ENCODE peak calls at places on chromosome X, in six cellular contexts. V, N, F, E, J and H are unnamed samples. For H3K4me1 and H3K36me3, the result is how much of the 10 kb centered on the place peaks cover.

GRCh38 chrX:100410083-100410590 is at the start of gene PCDH19:
- DNase-seq in J (peak), N (no peak), F (no peak), E (peak), V (peak), H (peak)

GRCh38 chrX:118807151-118808017 is 16.2 kb upstream of the ZCCHC12 start:
- DNase-seq in V (peak), E (peak), F (peak), J (no peak), N (no peak), H (peak)

GRCh38 chrX:111039606-111040005 is 56.4 kb upstream of the PAK3 start:
- DNase-seq in J (no peak), E (no peak), N (no peak), F (no peak), V (no peak), H (no peak)

GRCh38 chrX:53312946-53313745 is 31.8 kb upstream of the IQSEC2 start:
- DNase-seq in N (peak), V (peak), E (peak), J (peak), F (peak), H (peak)

GRCh38 chrX:39856472-39857121 is 241.2 kb downstream of the BCOR start:
- DNase-seq in F (no peak), J (no peak), N (no peak), E (no peak), V (no peak), H (no peak)

GRCh38 chrX:259692-260355 is 21.4 kb upstream of the PLCXD1 start:
- DNase-seq in F (no peak), V (no peak), N (no peak), E (no peak), J (no peak), H (peak)

GRCh38 chrX:19888419-19888879 is 1.0 kb upstream of the SH3KBP1 start:
- DNase-seq in E (peak), F (peak), V (peak), J (no peak), N (no peak), H (peak)

GRCh38 chrX:54045563-54046228 is 1.4 kb upstream of the PHF8 start:
- DNase-seq in N (no peak), V (no peak), E (no peak), F (no peak), J (no peak), H (no peak)

GRCh38 chrX:121504148-121504547 is 456.7 kb downstream of the GLUD2 start:
- DNase-seq in N (no peak), J (no peak), E (no peak), F (no peak), V (no peak), H (no peak)

GRCh38 chrX:33156152-33156726 is 55.1 kb downstream of the DMD start:
- DNase-seq in V (no peak), E (no peak), F (no peak), J (no peak), N (no peak), H (no peak)

GRCh38 chrX:153582896-153583295 is 16.0 kb downstream of the CCNQ start:
- DNase-seq in V (no peak), J (no peak), N (no peak), F (no peak), E (no peak), H (no peak)

GRCh38 chrX:12890467-12890866 is 16.0 kb upstream of the TLR8 start:
- DNase-seq in F (no peak), E (no peak), J (no peak), V (no peak), N (no peak), H (no peak)

GRCh38 chrX:104013158-104013557 is 350 bp downstream of the H2BW1 start:
- DNase-seq in E (no peak), V (no peak), F (no peak), J (no peak), N (no peak), H (no peak)

GRCh38 chrX:29478336-29479069 is 736.9 kb upstream of the MAGEB2 start:
- DNase-seq in V (no peak), N (no peak), F (peak), J (peak), E (no peak), H (no peak)

GRCh38 chrX:65196758-65197371 is 220.6 kb upstream of the ZC4H2 start:
- DNase-seq in F (no peak), N (no peak), E (no peak), V (no peak), J (peak), H (peak)

GRCh38 chrX:52034211-52034610 is 34.8 kb downstream of the MAGED4B start:
- DNase-seq in J (no peak), V (no peak), F (no peak), E (no peak), N (no peak), H (no peak)

GRCh38 chrX:134431894-134432293 is 28.1 kb upstream of the HPRT1 start:
- DNase-seq in E (no peak), V (no peak), F (no peak), N (no peak), J (no peak), H (no peak)

GRCh38 chrX:2889045-2889605 is 40.0 kb downstream of the ARSD start:
- DNase-seq in E (no peak), N (no peak), F (no peak), J (no peak), V (no peak), H (no peak)

GRCh38 chrX:50888884-50889283 is 21.7 kb upstream of the BMP15 start:
- DNase-seq in J (no peak), V (no peak), F (no peak), E (no peak), N (no peak), H (no peak)

GRCh38 chrX:71100581-71101505 is 5.2 kb downstream of the FOXO4 start:
- DNase-seq in E (no peak), N (no peak), F (no peak), V (no peak), J (no peak), H (no peak)
- H3K4me1 ChIP-seq in E (under half), N (under half), F (under half), V (under half), J (under half), H (under half)

DNA sequence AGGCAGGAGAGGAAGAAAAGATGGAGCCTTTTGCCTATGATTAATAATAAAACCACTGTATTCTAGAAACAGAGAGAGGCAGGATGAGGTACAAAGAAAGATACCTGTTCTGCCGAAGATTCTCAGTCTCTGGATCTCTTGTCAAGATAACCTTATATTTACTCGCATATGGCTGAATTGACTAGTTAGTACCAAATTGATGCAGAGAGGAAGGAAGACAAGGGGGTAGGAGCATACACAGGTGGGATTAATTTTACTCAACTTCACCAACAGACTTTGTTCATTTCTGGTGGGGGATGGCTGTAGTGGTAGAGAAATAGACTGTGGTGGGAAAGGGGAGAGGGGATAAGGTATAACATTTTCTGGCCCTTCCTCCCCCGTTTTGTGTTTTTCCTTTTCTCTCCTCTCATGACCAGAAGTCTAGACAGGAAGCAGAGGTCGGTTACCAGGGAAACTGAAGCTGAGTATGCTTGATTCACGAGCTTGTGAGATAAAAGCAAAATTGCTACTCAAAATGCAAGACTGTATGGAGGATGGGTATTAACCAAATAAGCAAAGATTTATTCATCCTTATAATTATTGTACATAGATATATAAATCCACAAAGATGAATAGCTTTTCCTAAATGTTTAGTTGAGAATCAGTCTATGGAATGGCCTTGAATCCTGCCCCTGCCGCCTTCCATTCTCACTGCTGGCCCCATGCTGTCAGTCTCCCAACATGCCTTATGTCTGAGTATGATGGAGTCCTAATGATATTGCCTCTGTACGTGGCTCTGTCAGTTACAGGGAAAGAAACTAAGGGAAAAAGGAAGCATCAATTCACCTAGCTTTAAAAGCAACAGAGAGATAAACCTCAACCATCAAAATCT is 17.8 kb upstream of the PAGE2B start:
- DNase-seq in J (no peak), N (no peak), E (no peak), F (no peak), V (no peak), H (no peak)
- H3K4me3 ChIP-seq in J (no peak), N (peak), E (peak), F (no peak), V (no peak), H (no peak)

GRCh38 chrX:17567821-17568220 is 169.5 kb upstream of the SCML1 start:
- DNase-seq in E (no peak), V (peak), J (no peak), F (no peak), N (no peak), H (no peak)
- H3K36me3 ChIP-seq in E (under half), V (under half), J (under half), F (under half), N (under half), H (under half)

GRCh38 chrX:128007882-128008281 is 44.3 kb downstream of the ACTRT1 start:
- DNase-seq in V (no peak), F (no peak), E (no peak), N (no peak), J (no peak), H (no peak)

GRCh38 chrX:128012015-128012414 is 40.2 kb downstream of the ACTRT1 start:
- DNase-seq in V (no peak), E (no peak), F (no peak), N (no peak), J (no peak), H (no peak)
- H3K4me1 ChIP-seq in V (under half), E (under half), F (under half), N (under half), J (under half), H (under half)

GRCh38 chrX:106611323-106611681 is 476 bp upstream of the RADX start:
- DNase-seq in J (no peak), E (no peak), V (no peak), F (no peak), N (no peak), H (no peak)
- H3K4me3 ChIP-seq in J (peak), E (peak), V (peak), F (peak), N (peak), H (peak)

DNA sequence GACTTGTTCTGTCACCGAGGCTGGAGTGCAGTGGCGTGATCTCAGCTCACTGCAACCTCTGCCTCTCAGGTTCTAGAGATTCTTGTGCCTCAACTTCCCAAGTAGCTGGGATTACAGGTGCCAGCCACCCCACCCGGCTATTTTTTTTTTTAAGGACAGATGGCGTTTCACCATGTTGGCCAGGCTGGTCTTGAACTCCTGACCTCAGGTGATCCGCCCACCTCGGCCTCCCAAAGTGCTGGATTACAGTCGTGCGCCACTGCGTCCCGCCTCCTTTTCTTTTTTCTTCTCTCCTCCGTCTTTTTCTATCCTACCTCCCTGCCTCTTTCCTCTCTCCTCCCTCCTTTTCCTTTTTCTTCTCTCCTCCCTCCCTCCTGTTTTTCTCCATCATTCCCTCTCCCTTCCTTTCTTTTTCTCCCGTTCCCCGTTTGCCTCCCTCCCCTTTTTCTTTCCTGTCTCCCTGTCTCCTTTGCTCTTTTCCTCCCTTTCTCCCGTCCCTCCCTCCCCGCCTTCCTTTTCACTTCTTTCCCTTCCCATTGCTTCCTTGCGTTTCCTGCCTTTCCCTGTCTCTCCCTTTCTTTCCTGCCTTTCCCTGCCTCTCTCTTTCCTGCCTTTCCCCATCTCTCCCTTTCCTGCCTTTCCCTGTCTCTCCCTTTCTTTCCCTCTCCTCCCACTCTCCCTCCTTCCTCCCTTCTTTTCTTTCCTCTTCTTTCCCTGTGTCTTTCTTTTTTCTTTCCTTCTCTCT is 2.1 kb upstream of the SLC25A6 start:
- DNase-seq in N (no peak), F (no peak), V (no peak), J (no peak), E (no peak), H (no peak)
- H3K36me3 ChIP-seq in N (under half), F (under half), V (under half), J (under half), E (under half), H (under half)

DNA sequence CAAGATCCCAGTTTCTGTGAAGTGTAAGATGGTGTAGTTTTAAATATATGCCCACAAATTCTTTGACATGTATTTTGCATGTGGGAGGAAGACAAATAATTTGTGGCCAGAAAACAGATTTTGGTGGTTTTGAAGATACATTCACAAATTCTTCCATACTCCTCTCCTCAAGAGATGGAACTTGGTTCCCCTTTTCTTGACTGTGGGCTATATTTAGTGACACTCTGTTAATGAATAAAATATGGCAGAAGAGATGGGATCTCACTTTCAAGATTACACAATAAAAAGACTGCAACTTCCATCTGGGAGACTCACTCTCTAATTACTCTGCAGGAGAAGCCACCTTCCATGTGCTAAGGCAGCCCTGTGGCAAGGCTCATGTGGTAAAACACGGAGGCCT is 133.5 kb upstream of the S100G start:
- DNase-seq in V (no peak), E (no peak), N (no peak), J (no peak), F (no peak), H (no peak)
- H3K4me1 ChIP-seq in V (under half), E (under half), N (under half), J (under half), F (under half), H (under half)

DNA sequence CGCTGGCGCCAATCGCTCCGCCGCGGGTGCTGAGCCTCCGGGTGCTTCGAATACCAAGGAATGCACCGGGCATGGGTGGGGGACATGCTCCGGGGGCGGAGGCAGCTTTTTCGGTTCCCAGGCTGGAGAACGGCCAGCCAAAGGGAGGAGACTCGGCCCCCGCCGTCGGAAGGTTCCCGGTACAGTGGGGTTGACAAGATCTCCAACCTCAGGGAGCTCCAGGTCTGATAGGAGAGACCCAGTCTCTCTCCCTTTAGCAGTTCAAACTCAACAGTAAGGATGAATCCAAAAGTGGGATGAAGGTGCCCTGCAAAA is 29.1 kb upstream of the BCORL1 start:
- DNase-seq in N (no peak), F (no peak), E (no peak), J (no peak), V (no peak), H (no peak)
- H3K4me3 ChIP-seq in N (peak), F (no peak), E (peak), J (peak), V (peak), H (no peak)

DNA sequence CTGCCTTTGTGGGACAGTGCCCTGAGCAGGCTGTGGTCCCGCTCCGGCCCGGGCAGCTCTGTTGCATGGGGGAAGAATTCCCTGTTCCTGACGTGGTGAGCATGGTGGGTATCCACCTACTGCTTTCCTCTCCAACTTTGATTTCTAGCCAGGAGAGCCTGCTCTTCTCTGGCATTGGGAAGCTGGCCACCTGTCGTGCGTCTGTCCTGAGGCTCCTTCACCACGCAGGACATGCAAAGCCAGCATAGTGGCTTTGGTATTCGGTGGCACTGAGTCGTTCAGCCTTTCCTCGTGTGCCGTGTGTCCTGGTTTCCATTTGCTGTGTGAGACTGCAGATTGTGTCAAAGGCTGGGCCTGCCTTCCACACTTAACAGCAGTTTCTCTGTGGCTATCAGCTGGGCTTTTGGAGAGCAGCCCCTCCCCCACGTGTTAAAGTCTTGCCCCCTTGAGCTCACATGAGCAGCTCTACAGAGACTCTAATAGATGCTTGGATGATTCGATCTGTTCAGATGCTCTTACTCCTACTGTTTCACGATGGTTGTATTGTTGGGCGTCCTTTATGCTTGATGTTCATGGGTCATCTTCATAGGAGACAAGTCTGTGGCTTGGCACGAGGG is 46.4 kb upstream of the CLCN4 start:
- DNase-seq in E (no peak), F (no peak), J (no peak), N (no peak), V (no peak), H (no peak)
- H3K36me3 ChIP-seq in E (under half), F (under half), J (under half), N (under half), V (under half), H (under half)